ENCODE peak calls at places on chromosomes 11 and 22, in four cellular contexts. M is H1, T is mesendoderm, O is trophoblast cell. K is an unnamed sample.

GRCh38 chr11:41659990-41660389 is 200.5 kb upstream of the LRRC4C start:
- DNase-seq in T (no peak), O (no peak), M (no peak), K (no peak)

GRCh38 chr22:41565403-41566054 is 4.7 kb downstream of the CSDC2 start:
- DNase-seq in T (peak; percentile 83), O (no peak), M (no peak), K (no peak)

GRCh38 chr22:20159088-20159487 is 8.2 kb upstream of the CCDC188 start:
- DNase-seq in T (peak; percentile 21), O (no peak), M (peak; percentile 76), K (no peak)

GRCh38 chr11:119340335-119341221 is at the start of gene C1QTNF5:
- DNase-seq in O (no peak), T (peak; percentile 48), M (peak; percentile 70), K (no peak)

GRCh38 chr22:23012081-23012622 is 58.2 kb upstream of the GNAZ start:
- DNase-seq in M (no peak), T (no peak), O (no peak), K (no peak)

GRCh38 chr11:46826310-46827044 is 19.6 kb downstream of the CKAP5 start:
- DNase-seq in M (peak; percentile 86), O (peak; percentile 83), T (peak; percentile 91), K (peak; percentile 72)

GRCh38 chr22:35761037-35761436 is 43.4 kb downstream of the APOL5 start:
- DNase-seq in T (peak; percentile 56), M (no peak), O (no peak), K (no peak)

GRCh38 chr11:9613830-9614762 is 40.6 kb downstream of the WEE1 start:
- DNase-seq in O (peak; percentile 95), T (peak; percentile 94), M (peak; percentile 90), K (peak; percentile 73)

GRCh38 chr11:3859373-3859881 is 4.0 kb downstream of the STIM1 start:
- DNase-seq in M (no peak), T (peak; percentile 25), O (no peak), K (no peak)

GRCh38 chr11:82906931-82907330 is 5.4 kb downstream of the DDIAS start:
- DNase-seq in M (no peak), T (no peak), O (no peak), K (no peak)

GRCh38 chr22:22076937-22077703 is 94.5 kb upstream of the TOP3B start:
- DNase-seq in M (no peak), T (no peak), O (peak; percentile 22), K (no peak)

GRCh38 chr11:29005401-29005980 is 897.3 kb downstream of the METTL15 start:
- DNase-seq in T (peak; percentile 57), M (no peak), O (no peak), K (no peak)

GRCh38 chr11:66259976-66260375 is 8.5 kb upstream of the RAB1B start:
- DNase-seq in O (no peak), T (no peak), M (no peak), K (no peak)

GRCh38 chr11:66259225-66259624 is 9.2 kb upstream of the RAB1B start:
- DNase-seq in T (no peak), M (no peak), O (no peak), K (no peak)

GRCh38 chr11:66261578-66261977 is 6.9 kb upstream of the RAB1B start:
- DNase-seq in T (no peak), M (no peak), O (no peak), K (no peak)

GRCh38 chr11:66262191-66262590 is 6.2 kb upstream of the RAB1B start:
- DNase-seq in O (no peak), M (no peak), T (no peak), K (no peak)

GRCh38 chr11:66258473-66258893 is 10.0 kb upstream of the RAB1B start:
- DNase-seq in T (no peak), O (no peak), M (no peak), K (no peak)
- H3K23ac ChIP-seq in T (peak overlapping the region; percentile 68), O (no peak overlapping the region), M (no peak overlapping the region), K (peak overlapping the region; percentile 96)

GRCh38 chr11:942853-943252 is 17.2 kb downstream of the AP2A2 start:
- DNase-seq in T (no peak), O (peak; percentile 68), M (no peak), K (no peak)
- H3K23ac ChIP-seq in T (no peak overlapping the region), O (no peak overlapping the region), M (no peak overlapping the region), K (no peak overlapping the region)

DNA sequence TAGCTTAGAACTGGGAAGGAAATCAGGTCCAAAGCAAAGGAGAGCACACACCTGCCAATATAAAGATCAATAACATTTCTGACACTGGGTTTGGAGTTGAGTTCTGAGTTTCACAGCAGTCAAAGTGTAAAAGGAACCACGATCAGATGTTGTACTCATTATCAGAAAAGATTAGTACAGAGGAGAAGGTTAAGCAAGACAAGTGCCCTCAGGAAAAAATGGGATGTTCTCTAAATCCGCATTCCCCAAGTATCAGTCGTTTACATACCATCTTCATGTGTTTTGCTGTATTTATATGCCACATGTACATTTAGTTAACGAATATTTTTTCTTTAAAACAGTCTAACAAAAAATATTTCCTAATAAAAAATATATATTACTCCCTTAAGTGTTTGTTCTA is 23.0 kb upstream of the RRAS2 start:
- DNase-seq in T (no peak), M (no peak), O (peak; percentile 28), K (no peak)
- H3K23ac ChIP-seq in T (no peak overlapping the region), M (no peak overlapping the region), O (no peak overlapping the region), K (no peak overlapping the region)

GRCh38 chr11:96328395-96329010 is 14.5 kb downstream of the MAML2 start:
- DNase-seq in M (no peak), T (no peak), O (no peak), K (no peak)

GRCh38 chr11:96331556-96332168 is 11.3 kb downstream of the MAML2 start:
- DNase-seq in M (no peak), O (no peak), T (no peak), K (no peak)

GRCh38 chr11:96329419-96329818 is 13.6 kb downstream of the MAML2 start:
- DNase-seq in T (no peak), O (no peak), M (no peak), K (no peak)

GRCh38 chr11:96330511-96330859 is 12.5 kb downstream of the MAML2 start:
- DNase-seq in T (no peak), O (no peak), M (no peak), K (no peak)

GRCh38 chr11:96329855-96330510 is 13.0 kb downstream of the MAML2 start:
- DNase-seq in O (no peak), M (no peak), T (no peak), K (no peak)
- H3K23ac ChIP-seq in O (no peak overlapping the region), M (no peak overlapping the region), T (no peak overlapping the region), K (no peak overlapping the region)

DNA sequence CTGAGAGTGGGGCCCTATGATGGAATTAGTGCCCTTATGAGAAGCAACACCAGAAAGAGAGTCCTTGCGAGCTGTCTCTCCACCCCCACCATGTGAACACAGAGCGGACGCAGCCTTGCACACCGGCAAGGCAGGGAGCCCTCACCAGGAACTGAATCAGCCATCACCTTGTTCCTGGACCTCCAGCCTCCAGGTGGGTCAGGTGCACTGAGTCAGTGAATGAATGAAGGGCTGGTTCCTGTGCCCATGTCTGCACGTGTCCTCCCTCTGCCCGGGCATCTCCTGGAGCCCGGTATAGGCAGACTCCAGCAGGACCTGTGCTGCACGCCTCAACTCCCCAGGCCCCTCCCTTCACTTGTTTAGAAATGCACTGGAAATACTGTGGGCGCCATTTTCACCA is 54.9 kb downstream of the LINC01488 start:
- DNase-seq in O (no peak), M (no peak), T (no peak), K (no peak)
- H3K23ac ChIP-seq in O (no peak overlapping the region), M (no peak overlapping the region), T (no peak overlapping the region), K (no peak overlapping the region)

GRCh38 chr11:108498816-108499408 is 728 bp upstream of the POGLUT3 start:
- DNase-seq in O (no peak), T (peak; percentile 11), M (peak; percentile 46), K (no peak)
- H3K23ac ChIP-seq in O (no peak overlapping the region), T (no peak overlapping the region), M (no peak overlapping the region), K (no peak overlapping the region)

DNA sequence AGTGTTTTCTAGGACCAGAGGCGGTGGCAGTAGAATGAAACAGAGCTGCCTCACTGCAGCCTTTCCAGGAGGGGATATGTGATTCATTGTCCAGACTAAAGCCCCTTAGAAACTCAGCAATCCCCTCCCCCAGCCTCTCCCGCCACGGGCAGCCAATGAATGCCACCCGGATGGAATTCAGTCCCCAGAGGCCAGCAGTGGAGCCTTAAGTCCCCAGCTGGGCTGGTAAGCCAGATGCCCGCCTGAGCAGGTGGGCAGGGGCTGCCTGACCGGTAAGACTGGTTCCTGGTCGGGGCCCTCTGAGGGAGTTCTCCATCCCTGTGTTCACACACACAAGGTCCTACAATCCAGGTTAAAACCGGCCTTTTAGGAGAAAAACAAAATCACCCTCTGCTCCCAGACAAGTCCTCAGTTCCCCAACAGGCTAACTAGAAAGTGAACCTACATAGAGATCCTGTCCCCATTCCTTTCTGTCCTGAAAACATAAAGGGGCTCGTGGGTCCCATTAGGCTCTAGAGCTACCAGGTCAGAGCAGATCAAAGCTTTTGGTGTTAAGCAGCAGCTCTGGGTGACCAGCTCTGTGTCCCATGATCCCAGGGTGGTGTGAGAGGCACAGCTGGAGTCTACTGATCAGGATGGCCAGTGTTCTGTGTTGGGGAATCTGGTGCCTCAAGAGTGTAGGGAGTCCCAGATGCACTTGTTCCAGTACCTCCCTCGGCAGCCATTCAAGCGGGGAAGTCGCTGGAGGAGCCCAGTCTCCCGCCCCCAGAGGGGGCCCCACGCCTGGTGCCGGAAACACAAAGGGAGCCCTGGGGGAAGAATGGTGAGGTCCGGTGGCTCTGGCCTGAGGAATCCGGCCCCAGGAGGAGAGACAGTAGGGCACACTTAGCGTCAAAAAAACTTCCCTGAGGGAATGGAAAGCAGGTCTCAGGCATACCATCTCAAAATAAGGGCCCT is 2.6 kb downstream of the PATZ1 start:
- DNase-seq in O (peak; percentile 75), M (peak; percentile 89), T (peak; percentile 83), K (peak; percentile 74)
- H3K23ac ChIP-seq in O (no peak overlapping the region), M (peak overlapping the region; percentile 40), T (no peak overlapping the region), K (no peak overlapping the region)

GRCh38 chr11:108960498-108960897 is 295.6 kb downstream of the DDX10 start:
- DNase-seq in M (no peak), O (no peak), T (peak; percentile 76), K (no peak)
- H3K23ac ChIP-seq in M (no peak overlapping the region), O (no peak overlapping the region), T (no peak overlapping the region), K (no peak overlapping the region)

DNA sequence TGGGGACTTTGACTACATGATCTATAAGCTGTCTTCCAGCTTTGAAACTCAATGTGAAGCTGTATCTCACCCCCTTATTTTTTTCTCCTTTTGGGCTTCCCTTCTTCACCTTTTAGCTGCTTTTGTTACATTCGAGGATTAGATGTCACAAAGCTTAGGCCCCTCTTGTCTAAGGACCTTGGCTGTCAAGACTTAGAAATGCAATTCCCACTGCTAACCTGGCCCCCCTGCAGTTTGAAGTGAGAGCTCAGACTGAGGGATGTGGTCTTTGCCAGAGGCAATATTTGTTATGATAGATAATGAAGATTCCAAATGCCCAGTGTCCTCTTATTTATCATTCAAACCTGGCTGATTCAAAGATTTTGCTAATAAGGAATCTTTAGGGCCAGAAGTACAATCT is 128.3 kb downstream of the ARL14EP start:
- DNase-seq in O (no peak), T (peak; percentile 39), M (no peak), K (no peak)
- H3K23ac ChIP-seq in O (no peak overlapping the region), T (no peak overlapping the region), M (no peak overlapping the region), K (no peak overlapping the region)

DNA sequence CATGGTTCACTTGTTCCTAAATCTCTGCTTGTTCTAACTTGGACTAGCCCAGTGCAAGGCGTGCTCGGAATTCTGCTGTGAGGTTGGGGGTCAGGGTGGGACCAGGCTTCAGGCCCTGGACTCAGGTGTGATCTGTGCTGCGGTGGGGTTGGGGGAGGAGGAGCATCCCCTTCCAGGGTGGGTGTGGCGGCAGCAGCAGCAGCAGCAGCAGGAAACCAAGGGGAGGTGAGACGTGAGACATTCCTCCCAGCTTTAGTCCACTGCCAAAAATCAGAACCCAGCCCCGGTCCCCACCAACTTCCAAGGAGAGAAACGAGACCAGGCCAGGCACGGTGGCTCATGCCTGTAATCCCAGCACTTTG is 31.8 kb downstream of the A4GALT start:
- DNase-seq in M (no peak), T (peak; percentile 80), O (no peak), K (no peak)
- H3K23ac ChIP-seq in M (no peak overlapping the region), T (no peak overlapping the region), O (no peak overlapping the region), K (no peak overlapping the region)